ENCODE peak calls at places on chromosomes 6 and 20, in seven cellular contexts. One of them, this sample, is unnamed.

GRCh38 chr6:13586936-13587542 is 12.6 kb downstream of the SIRT5 start:
- DNase-seq in NCI-H1092: no peak
- DNase-seq in GM13976: no peak
- DNase-seq in uterus: no peak
- DNase-seq in fibroblast of pulmonary artery: no peak
- DNase-seq in type B pancreatic cell: no peak
- DNase-seq in neural crest cell: no peak
- DNase-seq in this sample: no peak

GRCh38 chr20:16476032-16476431 is 97.2 kb downstream of the KIF16B start:
- DNase-seq in GM13976: peak
- DNase-seq in fibroblast of pulmonary artery: peak
- DNase-seq in type B pancreatic cell: no peak
- DNase-seq in neural crest cell: no peak
- DNase-seq in uterus: no peak
- DNase-seq in NCI-H1092: peak
- DNase-seq in this sample: no peak

GRCh38 chr6:113447088-113447831 is 409.9 kb upstream of the MARCKS start:
- DNase-seq in uterus: no peak
- DNase-seq in neural crest cell: no peak
- DNase-seq in NCI-H1092: no peak
- DNase-seq in GM13976: no peak
- DNase-seq in type B pancreatic cell: no peak
- DNase-seq in fibroblast of pulmonary artery: peak
- DNase-seq in this sample: no peak

GRCh38 chr6:71602385-71602949 is 283.9 kb upstream of the RIMS1 start:
- DNase-seq in uterus: no peak
- DNase-seq in NCI-H1092: no peak
- DNase-seq in type B pancreatic cell: no peak
- DNase-seq in GM13976: no peak
- DNase-seq in neural crest cell: no peak
- DNase-seq in fibroblast of pulmonary artery: peak
- DNase-seq in this sample: no peak

GRCh38 chr6:169583867-169584541 is 117.8 kb downstream of the WDR27 start:
- DNase-seq in uterus: no peak
- DNase-seq in fibroblast of pulmonary artery: no peak
- DNase-seq in type B pancreatic cell: no peak
- DNase-seq in GM13976: no peak
- DNase-seq in neural crest cell: no peak
- DNase-seq in NCI-H1092: no peak
- DNase-seq in this sample: no peak

GRCh38 chr6:137550527-137550926 is 56.3 kb upstream of the OLIG3 start:
- DNase-seq in GM13976: no peak
- DNase-seq in NCI-H1092: no peak
- DNase-seq in neural crest cell: no peak
- DNase-seq in uterus: no peak
- DNase-seq in fibroblast of pulmonary artery: no peak
- DNase-seq in type B pancreatic cell: no peak
- DNase-seq in this sample: no peak

GRCh38 chr6:113011803-113012202 is 664.7 kb downstream of the RFPL4B start:
- DNase-seq in type B pancreatic cell: no peak
- DNase-seq in NCI-H1092: no peak
- DNase-seq in fibroblast of pulmonary artery: peak
- DNase-seq in uterus: no peak
- DNase-seq in neural crest cell: no peak
- DNase-seq in GM13976: no peak
- DNase-seq in this sample: no peak

GRCh38 chr20:36440370-36441026 is 100.8 kb upstream of the MYL9 start:
- DNase-seq in neural crest cell: no peak
- DNase-seq in uterus: no peak
- DNase-seq in fibroblast of pulmonary artery: no peak
- DNase-seq in GM13976: no peak
- DNase-seq in NCI-H1092: no peak
- DNase-seq in type B pancreatic cell: no peak
- DNase-seq in this sample: no peak

GRCh38 chr6:157644043-157644810 is 178.8 kb upstream of the SNX9 start:
- DNase-seq in NCI-H1092: no peak
- DNase-seq in type B pancreatic cell: no peak
- DNase-seq in neural crest cell: no peak
- DNase-seq in uterus: no peak
- DNase-seq in fibroblast of pulmonary artery: peak
- DNase-seq in GM13976: no peak
- DNase-seq in this sample: no peak

GRCh38 chr6:25181923-25182322 is 97.3 kb upstream of the CARMIL1 start:
- DNase-seq in NCI-H1092: no peak
- DNase-seq in neural crest cell: no peak
- DNase-seq in type B pancreatic cell: no peak
- DNase-seq in fibroblast of pulmonary artery: peak
- DNase-seq in GM13976: no peak
- DNase-seq in uterus: no peak
- DNase-seq in this sample: no peak

GRCh38 chr6:82840571-82840970 is 225.1 kb downstream of the UBE3D start:
- DNase-seq in GM13976: no peak
- DNase-seq in fibroblast of pulmonary artery: no peak
- DNase-seq in uterus: no peak
- DNase-seq in neural crest cell: no peak
- DNase-seq in NCI-H1092: no peak
- DNase-seq in type B pancreatic cell: no peak
- DNase-seq in this sample: no peak

GRCh38 chr20:33554914-33555420 is 65.1 kb downstream of the CBFA2T2 start:
- DNase-seq in type B pancreatic cell: no peak
- DNase-seq in GM13976: peak
- DNase-seq in NCI-H1092: peak
- DNase-seq in fibroblast of pulmonary artery: peak
- DNase-seq in uterus: no peak
- DNase-seq in neural crest cell: no peak
- DNase-seq in this sample: peak

GRCh38 chr20:42978184-42978974 is 211.3 kb downstream of the PTPRT start:
- DNase-seq in neural crest cell: no peak
- DNase-seq in type B pancreatic cell: no peak
- DNase-seq in GM13976: no peak
- DNase-seq in uterus: no peak
- DNase-seq in NCI-H1092: no peak
- DNase-seq in fibroblast of pulmonary artery: no peak
- DNase-seq in this sample: no peak

GRCh38 chr20:62367136-62367482 is at the start of gene LAMA5:
- DNase-seq in GM13976: peak
- DNase-seq in uterus: no peak
- DNase-seq in neural crest cell: peak
- DNase-seq in fibroblast of pulmonary artery: no peak
- DNase-seq in NCI-H1092: no peak
- DNase-seq in type B pancreatic cell: no peak
- DNase-seq in this sample: no peak

GRCh38 chr6:6695711-6696048 is 107.2 kb downstream of the LY86 start:
- DNase-seq in type B pancreatic cell: no peak
- DNase-seq in uterus: no peak
- DNase-seq in GM13976: no peak
- DNase-seq in fibroblast of pulmonary artery: peak
- DNase-seq in NCI-H1092: no peak
- DNase-seq in neural crest cell: no peak
- DNase-seq in this sample: no peak

GRCh38 chr6:83215131-83216047 is 22.2 kb downstream of the RWDD2A start:
- DNase-seq in uterus: peak
- DNase-seq in neural crest cell: peak
- DNase-seq in type B pancreatic cell: no peak
- DNase-seq in NCI-H1092: peak
- DNase-seq in GM13976: peak
- DNase-seq in fibroblast of pulmonary artery: peak
- DNase-seq in this sample: peak

GRCh38 chr6:13177617-13178506 is 150.5 kb downstream of the TBC1D7 start:
- DNase-seq in fibroblast of pulmonary artery: no peak
- DNase-seq in neural crest cell: no peak
- DNase-seq in type B pancreatic cell: no peak
- DNase-seq in uterus: no peak
- DNase-seq in GM13976: no peak
- DNase-seq in NCI-H1092: no peak
- DNase-seq in this sample: peak

GRCh38 chr20:47929368-47930115 is 144.3 kb upstream of the SULF2 start:
- DNase-seq in uterus: no peak
- DNase-seq in NCI-H1092: no peak
- DNase-seq in type B pancreatic cell: no peak
- DNase-seq in neural crest cell: no peak
- DNase-seq in fibroblast of pulmonary artery: peak
- DNase-seq in GM13976: no peak
- DNase-seq in this sample: no peak

GRCh38 chr20:10784337-10785183 is 110.8 kb upstream of the JAG1 start:
- DNase-seq in GM13976: no peak
- DNase-seq in uterus: no peak
- DNase-seq in NCI-H1092: no peak
- DNase-seq in neural crest cell: no peak
- DNase-seq in fibroblast of pulmonary artery: no peak
- DNase-seq in type B pancreatic cell: no peak
- DNase-seq in this sample: no peak

GRCh38 chr6:64280569-64280968 is 645.0 kb downstream of the PHF3 start:
- DNase-seq in neural crest cell: peak
- DNase-seq in type B pancreatic cell: no peak
- DNase-seq in uterus: no peak
- DNase-seq in GM13976: peak
- DNase-seq in fibroblast of pulmonary artery: peak
- DNase-seq in NCI-H1092: no peak
- DNase-seq in this sample: no peak

GRCh38 chr6:131210469-131210868 is 75.2 kb downstream of the AKAP7 start:
- DNase-seq in neural crest cell: no peak
- DNase-seq in GM13976: no peak
- DNase-seq in type B pancreatic cell: no peak
- DNase-seq in uterus: no peak
- DNase-seq in NCI-H1092: no peak
- DNase-seq in fibroblast of pulmonary artery: no peak
- DNase-seq in this sample: no peak